ENCODE peak calls at places on chromosomes 13 and 19, in four cellular contexts. E is NCI-H1105, K is AG09309, M is mammary epithelial cell. H is an unnamed sample.

GRCh38 chr19:2755811-2756210 is 16.0 kb upstream of the SLC39A3 start:
- DNase-seq in E (no peak), K (no peak), M (no peak), H (no peak)

GRCh38 chr19:51020988-51021651 is 1.6 kb upstream of the KLK10 start:
- DNase-seq in E (peak; percentile 64), K (no peak), M (peak; percentile 76), H (no peak)

GRCh38 chr19:29712744-29713516 is 2.1 kb downstream of the C19orf12 start:
- DNase-seq in E (no peak), K (no peak), M (no peak), H (no peak)

GRCh38 chr13:87975035-87975434 is 303.9 kb downstream of the SLITRK5 start:
- DNase-seq in E (no peak), K (no peak), M (no peak), H (no peak)

GRCh38 chr19:1975081-1975480 is 34.1 kb downstream of the CSNK1G2 start:
- DNase-seq in E (no peak), K (no peak), M (no peak), H (no peak)

GRCh38 chr13:60431108-60431700 is 34.2 kb downstream of the TDRD3 start:
- DNase-seq in E (peak; percentile 67), K (peak; percentile 37), M (peak; percentile 46), H (peak; percentile 74)

GRCh38 chr19:2549701-2550191 is 73.8 kb downstream of the GADD45B start:
- DNase-seq in E (no peak), K (peak; percentile 79), M (peak; percentile 58), H (no peak)

GRCh38 chr13:31913459-31913858 is 118.1 kb upstream of the FRY start:
- DNase-seq in E (no peak), K (peak; percentile 34), M (no peak), H (no peak)

GRCh38 chr19:3452456-3453068 is 27.8 kb downstream of the SMIM24 start:
- DNase-seq in E (no peak), K (no peak), M (no peak), H (no peak)

GRCh38 chr19:51712461-51713081 is 11.2 kb downstream of the HAS1 start:
- DNase-seq in E (no peak), K (no peak), M (peak; percentile 69), H (no peak)

GRCh38 chr13:109344552-109345157 is 441.7 kb downstream of the IRS2 start:
- DNase-seq in E (no peak), K (no peak), M (peak; percentile 27), H (no peak)

GRCh38 chr13:97386832-97387486 is 47.0 kb upstream of the RAP2A start:
- DNase-seq in E (no peak), K (no peak), M (no peak), H (no peak)